ENCODE peak calls at places on chromosomes 4 and X, in nine cellular contexts. B is GM10248, J is NCI-H510A treated with DMSO at 0.1 percent for 48 hours, Y is HTR-8/SVneo, Z is H7, A is NB4, Q is left cardiac atrium, R is psoas muscle, X is anterior cingulate cortex. E is an unnamed sample.

GRCh38 chr4:185811509-185812364 is at the start of gene SORBS2:
- DNase-seq in B (peak), J (peak), Y (no peak), Z (no peak), A (no peak), Q (no peak), R (no peak), X (peak), E (peak)

GRCh38 chrX:7110821-7111276 is 36.7 kb upstream of the STS start:
- DNase-seq in B (no peak), J (no peak), Y (no peak), Z (no peak), A (peak), Q (no peak), R (no peak), X (no peak), E (no peak)

GRCh38 chrX:67545772-67546495 is 2.1 kb downstream of the AR start:
- DNase-seq in B (peak), J (no peak), Y (no peak), Z (peak), A (peak), Q (peak), R (peak), X (no peak), E (peak)

GRCh38 chr4:56723201-56723605 is 42.1 kb upstream of the HOPX start:
- DNase-seq in B (no peak), J (no peak), Y (no peak), Z (no peak), A (no peak), Q (no peak), R (no peak), X (no peak), E (no peak)

GRCh38 chr4:183876268-183876934 is 28.7 kb upstream of the STOX2 start:
- DNase-seq in B (no peak), J (peak), Y (peak), Z (no peak), A (no peak), Q (peak), R (peak), X (peak), E (no peak)

GRCh38 chrX:128287693-128288092 is 235.5 kb upstream of the ACTRT1 start:
- DNase-seq in B (no peak), J (no peak), Y (no peak), Z (no peak), A (peak), Q (no peak), R (no peak), X (no peak), E (no peak)

GRCh38 chrX:17596051-17596450 is 141.2 kb upstream of the SCML1 start:
- DNase-seq in B (no peak), J (no peak), Y (no peak), Z (no peak), A (no peak), Q (no peak), R (no peak), X (no peak), E (no peak)

GRCh38 chr4:2427383-2428334 is 8.9 kb downstream of the CFAP99 start:
- DNase-seq in B (no peak), J (no peak), Y (no peak), Z (no peak), A (no peak), Q (no peak), R (no peak), X (no peak), E (no peak)

E was measured in left kidney.